ENCODE peak calls at places on chromosomes 16 and 17, in six cellular contexts. K, J, A, M, Y and T are unnamed samples.

GRCh38 chr17:58285422-58285810 is 4.7 kb upstream of the MPO start:
- DNase-seq in J (peak), K (no peak), M (no peak), A (no peak), Y (no peak), T (no peak)

GRCh38 chr16:79891458-79891857 is 290.9 kb upstream of the MAF start:
- DNase-seq in K (no peak), A (no peak), J (no peak), Y (no peak), M (no peak), T (no peak)

GRCh38 chr17:63528183-63528582 is 5.0 kb downstream of the KCNH6 start:
- DNase-seq in J (no peak), Y (no peak), A (no peak), M (no peak), K (no peak), T (no peak)

GRCh38 chr17:71632328-71632727 is 488.5 kb upstream of the SOX9 start:
- DNase-seq in J (peak), M (no peak), K (no peak), A (peak), Y (no peak), T (peak)

GRCh38 chr17:70181376-70181775 is 12.0 kb downstream of the KCNJ2 start:
- DNase-seq in A (peak), Y (no peak), M (no peak), J (no peak), K (no peak), T (no peak)

GRCh38 chr17:29592850-29593545 is at the start of gene ANKRD13B:
- DNase-seq in J (no peak), A (no peak), Y (peak), K (no peak), M (no peak), T (no peak)

GRCh38 chr17:57294075-57294474 is 37.8 kb downstream of the MSI2 start:
- DNase-seq in J (no peak), K (no peak), M (no peak), Y (no peak), A (no peak), T (no peak)

GRCh38 chr17:41768682-41769288 is 17.7 kb downstream of the JUP start:
- DNase-seq in K (no peak), Y (no peak), A (no peak), J (no peak), M (no peak), T (no peak)

GRCh38 chr16:19228057-19228456 is 57.5 kb upstream of the CLEC19A start:
- DNase-seq in J (no peak), Y (no peak), M (no peak), A (no peak), K (no peak), T (peak)

GRCh38 chr16:71514476-71514875 is 11.8 kb upstream of the CHST4 start:
- DNase-seq in J (no peak), M (no peak), A (no peak), K (no peak), Y (no peak), T (no peak)

GRCh38 chr16:74949309-74949708 is 35.6 kb downstream of the WDR59 start:
- DNase-seq in K (no peak), M (no peak), A (no peak), Y (no peak), J (no peak), T (no peak)

GRCh38 chr17:42843358-42843934 is 934 bp upstream of the AOC2 start:
- DNase-seq in M (peak), K (peak), J (peak), Y (peak), A (peak), T (peak)

GRCh38 chr17:17350491-17351355 is 47.5 kb downstream of the NT5M start:
- DNase-seq in K (no peak), Y (peak), J (no peak), M (no peak), A (peak), T (peak)

GRCh38 chr16:54178491-54178976 is 108.1 kb downstream of the IRX3 start:
- DNase-seq in M (no peak), Y (no peak), K (no peak), J (no peak), A (no peak), T (no peak)

GRCh38 chr17:42289863-42290165 is 1.5 kb downstream of the STAT5A start:
- DNase-seq in Y (peak), A (no peak), K (no peak), J (no peak), M (no peak), T (no peak)

GRCh38 chr16:14020141-14020540 is 51.0 kb upstream of the MRTFB start:
- DNase-seq in A (no peak), Y (no peak), M (no peak), K (no peak), J (no peak), T (no peak)

GRCh38 chr16:14029658-14030057 is 41.5 kb upstream of the MRTFB start:
- DNase-seq in Y (peak), A (no peak), M (no peak), J (no peak), K (no peak), T (no peak)

GRCh38 chr16:14026572-14026971 is 44.5 kb upstream of the MRTFB start:
- DNase-seq in A (no peak), J (no peak), Y (no peak), K (no peak), M (no peak), T (no peak)

GRCh38 chr16:14028207-14028606 is 42.9 kb upstream of the MRTFB start:
- DNase-seq in M (no peak), J (no peak), Y (peak), A (no peak), K (no peak), T (no peak)

DNA sequence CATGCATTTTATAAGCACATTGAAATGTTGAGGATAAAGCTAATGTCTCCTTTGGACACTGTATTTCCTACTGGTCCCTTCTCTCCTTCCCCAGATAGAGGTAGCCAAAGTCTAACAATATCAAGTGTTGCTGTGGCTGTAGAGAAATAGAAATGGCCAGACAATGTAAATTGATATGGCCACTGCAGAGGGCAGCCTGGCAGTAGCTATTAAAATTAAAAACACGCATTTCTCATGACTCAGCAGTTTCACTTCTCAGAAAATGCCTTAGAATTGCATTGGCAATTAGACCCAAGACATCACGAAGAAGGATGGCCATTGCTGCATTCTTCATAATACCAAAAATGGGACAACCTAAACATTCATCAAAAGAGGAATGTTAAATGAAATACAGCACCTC is 46.8 kb upstream of the MRTFB start:
- DNase-seq in A (no peak), M (no peak), K (no peak), J (peak), Y (no peak), T (peak)
- TF ChIP-seq CTCF in A (no peak), M (no peak), K (no peak), J (no peak), Y (no peak), T (peak)

GRCh38 chr17:50152736-50153135 is 2.3 kb upstream of the PPP1R9B start:
- DNase-seq in M (no peak), A (no peak), Y (no peak), J (no peak), K (no peak), T (no peak)
- H3K4me3 ChIP-seq in M (no peak), A (no peak), Y (no peak), J (no peak), K (peak), T (no peak)

GRCh38 chr16:85187447-85187846 is 75.2 kb upstream of the CIBAR2 start:
- DNase-seq in M (no peak), Y (no peak), A (no peak), J (no peak), K (no peak), T (no peak)
- TF ChIP-seq CTCF in M (no peak), Y (no peak), A (no peak), J (no peak), K (no peak), T (no peak)

GRCh38 chr16:9109255-9109654 is 17.8 kb downstream of the HAPSTR1 start:
- DNase-seq in M (no peak), J (no peak), Y (no peak), A (no peak), K (no peak), T (no peak)
- H3K4me3 ChIP-seq in M (no peak), J (no peak), Y (no peak), A (no peak), K (no peak), T (no peak)

DNA sequence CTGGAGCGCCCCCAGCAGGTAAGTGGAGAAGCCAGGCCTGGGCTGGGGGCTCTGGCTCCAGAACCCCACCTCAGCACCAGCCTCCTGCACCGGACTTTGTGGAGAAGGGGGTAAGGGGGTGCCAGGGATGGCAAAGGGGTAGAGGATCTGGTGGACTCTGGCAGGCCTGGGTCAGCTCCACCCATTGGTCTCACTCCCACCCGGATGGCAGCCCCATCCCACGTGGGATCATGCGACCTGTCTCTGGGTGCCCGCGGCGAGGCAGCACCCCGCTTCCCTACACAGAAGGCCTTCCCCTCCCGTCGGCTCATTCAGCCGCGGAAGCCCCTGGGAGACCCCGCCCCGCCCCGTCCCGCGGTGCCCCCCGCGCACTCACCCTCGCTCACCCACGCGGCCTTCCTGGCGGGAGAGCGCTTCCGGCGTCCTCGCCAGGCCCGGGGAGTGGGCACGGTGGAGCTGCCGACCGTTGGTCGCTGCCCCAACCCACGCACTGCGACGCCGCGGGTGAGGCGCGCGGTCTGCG is 498 bp upstream of the PLEKHG4 start:
- DNase-seq in A (no peak), K (no peak), J (no peak), Y (peak), M (no peak), T (no peak)
- TF ChIP-seq CTCF in A (peak), K (peak), J (peak), Y (no peak), M (no peak), T (peak)

GRCh38 chr17:8055851-8056231 is 17.0 kb downstream of the ALOX15B start:
- DNase-seq in M (no peak), Y (no peak), K (no peak), A (no peak), J (no peak), T (no peak)

GRCh38 chr17:8056232-8056975 is 17.5 kb downstream of the ALOX15B start:
- DNase-seq in Y (peak), A (peak), J (peak), K (peak), M (peak), T (peak)

GRCh38 chr17:8059131-8059530 is 20.3 kb downstream of the ALOX15B start:
- DNase-seq in M (no peak), A (no peak), K (no peak), J (no peak), Y (no peak), T (no peak)

GRCh38 chr17:8057691-8058114 is 18.8 kb downstream of the ALOX15B start:
- DNase-seq in Y (peak), A (peak), M (peak), K (peak), J (peak), T (peak)

DNA sequence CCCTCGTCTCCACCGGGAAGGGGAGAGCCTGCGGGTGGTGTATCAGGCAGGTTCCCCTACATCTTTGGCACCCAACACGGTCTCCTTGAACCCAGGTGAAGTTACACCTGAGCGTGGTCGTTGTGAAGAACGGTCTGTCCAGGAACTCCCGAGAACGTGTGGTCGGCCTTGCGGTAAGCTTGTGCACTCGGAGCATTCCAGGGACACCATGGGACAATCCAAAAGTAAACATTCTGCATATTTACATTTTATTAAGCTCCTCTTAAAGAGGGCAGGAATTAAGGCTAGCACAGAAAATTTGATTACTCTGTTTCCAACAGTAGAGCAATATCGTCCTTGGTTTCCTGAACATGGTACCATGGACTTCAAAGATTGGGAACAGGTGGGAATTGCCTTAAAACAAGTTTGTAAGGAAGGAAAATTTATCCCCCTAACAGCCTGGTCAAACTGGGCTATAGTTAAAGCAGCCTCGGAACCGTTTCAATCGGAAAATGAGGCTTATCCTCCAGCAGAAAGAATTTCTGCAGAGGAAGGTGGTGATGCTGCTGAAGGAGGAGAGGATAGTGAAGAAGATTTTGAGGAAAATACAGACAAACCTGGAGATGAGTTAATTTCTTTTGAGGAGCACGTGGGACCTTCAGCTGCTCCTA is 18.2 kb downstream of the ALOX15B start:
- DNase-seq in M (no peak), J (no peak), A (no peak), K (no peak), Y (no peak), T (no peak)
- H3K4me3 ChIP-seq in M (peak), J (no peak), A (no peak), K (no peak), Y (no peak), T (no peak)

DNA sequence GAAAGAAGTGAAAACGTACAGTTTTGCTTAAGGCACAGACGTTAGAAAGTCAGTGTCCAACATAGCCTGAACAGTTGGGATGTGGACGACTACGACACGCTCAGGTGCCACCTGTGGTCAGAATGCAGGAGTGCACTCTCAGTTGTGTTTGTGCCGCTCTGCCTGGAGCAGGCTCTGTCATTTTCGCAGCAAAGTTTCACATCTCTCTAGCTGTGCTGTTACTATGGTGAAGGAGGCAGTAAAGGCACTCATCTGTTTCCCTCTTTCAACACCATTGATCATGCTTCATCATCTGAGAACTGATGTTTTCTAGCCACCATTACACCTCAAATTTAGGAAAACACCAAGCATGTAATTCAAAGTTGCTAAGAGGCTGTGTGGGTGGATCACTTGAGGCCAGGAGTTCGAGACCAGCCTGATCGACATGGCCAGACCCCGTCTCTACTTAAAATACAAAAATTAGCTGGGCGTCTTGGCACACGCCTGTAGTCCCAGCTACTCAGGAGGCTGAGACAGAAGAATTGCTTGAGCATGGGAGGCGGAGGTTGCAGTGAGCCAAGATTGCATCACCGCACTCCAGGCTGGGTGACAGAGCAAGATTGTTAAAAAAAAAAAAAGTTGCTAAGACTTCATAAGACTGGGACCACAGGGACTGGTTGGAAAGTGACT is 44.9 kb upstream of the DNAJA2 start:
- DNase-seq in J (peak), M (peak), Y (peak), K (no peak), A (peak), T (peak)
- TF ChIP-seq CTCF in J (peak), M (no peak), Y (peak), K (peak), A (peak), T (peak)

GRCh38 chr16:68444058-68444657 is 4.2 kb downstream of the SMPD3 start:
- DNase-seq in Y (peak), J (peak), A (peak), K (no peak), M (no peak), T (peak)

GRCh38 chr16:68446941-68447675 is 1.2 kb downstream of the SMPD3 start:
- DNase-seq in K (no peak), J (no peak), M (no peak), A (no peak), Y (no peak), T (no peak)

GRCh38 chr16:68448360-68448970 is at the start of gene SMPD3:
- DNase-seq in J (peak), A (peak), Y (peak), M (peak), K (peak), T (peak)

GRCh38 chr16:68447721-68448359 is 468 bp downstream of the SMPD3 start:
- DNase-seq in K (no peak), A (no peak), M (no peak), J (no peak), Y (no peak), T (no peak)

DNA sequence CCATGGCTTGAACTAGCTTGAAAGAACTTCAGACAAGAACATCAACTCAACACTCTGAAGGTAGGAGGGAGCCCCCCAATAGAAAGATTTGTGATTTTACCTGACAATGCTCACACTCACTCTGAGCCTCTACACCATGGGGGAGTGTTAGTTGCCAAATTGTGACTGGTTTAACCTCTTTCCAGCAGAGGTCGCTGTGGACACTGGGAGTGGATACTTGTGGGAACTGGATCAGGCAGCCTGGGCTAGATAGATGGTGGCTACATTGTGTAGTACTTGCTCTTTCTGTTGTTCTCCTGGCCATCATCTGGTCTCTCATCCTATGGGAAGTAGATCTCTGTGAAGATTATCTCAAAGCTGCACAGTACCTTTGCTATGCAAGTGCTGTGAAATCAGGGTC is 2.9 kb downstream of the SMPD3 start:
- DNase-seq in A (peak), K (no peak), Y (peak), M (no peak), J (peak), T (peak)
- H3K4me3 ChIP-seq in A (no peak), K (no peak), Y (no peak), M (no peak), J (no peak), T (no peak)

GRCh38 chr17:74785096-74785980 is 9.2 kb upstream of the NAT9 start:
- DNase-seq in Y (no peak), M (no peak), A (peak), K (no peak), J (no peak), T (no peak)
- TF ChIP-seq CTCF in Y (no peak), M (no peak), A (no peak), K (no peak), J (no peak), T (peak)